ENCODE peak calls at places on chromosomes 7 and 10, in five cellular contexts. D is BJ, B is mucosa of descending colon, Q is esophagus muscularis mucosa, F is WERI-Rb-1. R is an unnamed sample.
A peak's percentile ranks its signal among the peaks of the same experiment; 100 is the strongest.

GRCh38 chr7:144835166-144835611 is 664 bp downstream of the TPK1 start:
- DNase-seq in D (no peak), B (peak; percentile 67), Q (no peak), F (peak; percentile 57), R (no peak)

GRCh38 chr7:17144313-17144712 is 154.1 kb upstream of the AHR start:
- DNase-seq in D (peak; percentile 26), B (no peak), Q (no peak), F (no peak), R (no peak)

GRCh38 chr7:91201731-91202130 is 62.5 kb upstream of the FZD1 start:
- DNase-seq in D (no peak), B (no peak), Q (no peak), F (peak; percentile 30), R (no peak)

GRCh38 chr7:115410427-115410805 is 488.5 kb downstream of the MDFIC start:
- DNase-seq in D (no peak), B (no peak), Q (no peak), F (no peak), R (no peak)

GRCh38 chr7:47888371-47889265 is 59.6 kb downstream of the PKD1L1 start:
- DNase-seq in D (no peak), B (no peak), Q (peak; percentile 86), F (no peak), R (no peak)

GRCh38 chr7:152336754-152337368 is 98.9 kb downstream of the KMT2C start:
- DNase-seq in D (no peak), B (no peak), Q (no peak), F (peak; percentile 58), R (no peak)

GRCh38 chr10:17119845-17120244 is 9.8 kb downstream of the CUBN start:
- DNase-seq in D (no peak), B (no peak), Q (no peak), F (no peak), R (no peak)

GRCh38 chr10:53013201-53013808 is 240.7 kb upstream of the MBL2 start:
- DNase-seq in D (no peak), B (no peak), Q (no peak), F (no peak), R (no peak)

GRCh38 chr10:75226656-75227055 is 9.1 kb downstream of the COMTD1 start:
- DNase-seq in D (no peak), B (no peak), Q (no peak), F (no peak), R (no peak)

GRCh38 chr10:5890519-5890878 is 456 bp downstream of the FBH1 start:
- DNase-seq in D (no peak), B (peak; percentile 63), Q (no peak), F (peak; percentile 9), R (peak; percentile 43)

GRCh38 chr7:18425227-18425626 is 70.3 kb upstream of the HDAC9 start:
- DNase-seq in D (no peak), B (no peak), Q (no peak), F (no peak), R (no peak)

GRCh38 chr10:114542373-114542772 is 115.7 kb downstream of the ABLIM1 start:
- DNase-seq in D (no peak), B (no peak), Q (no peak), F (no peak), R (no peak)

GRCh38 chr10:114545071-114545470 is 113.0 kb downstream of the ABLIM1 start:
- DNase-seq in D (no peak), B (no peak), Q (no peak), F (no peak), R (no peak)

GRCh38 chr10:114544045-114544659 is 113.9 kb downstream of the ABLIM1 start:
- DNase-seq in D (no peak), B (peak; percentile 71), Q (no peak), F (no peak), R (peak; percentile 67)

GRCh38 chr10:114541081-114541833 is 116.8 kb downstream of the ABLIM1 start:
- DNase-seq in D (peak; percentile 86), B (no peak), Q (peak; percentile 94), F (no peak), R (no peak)

DNA sequence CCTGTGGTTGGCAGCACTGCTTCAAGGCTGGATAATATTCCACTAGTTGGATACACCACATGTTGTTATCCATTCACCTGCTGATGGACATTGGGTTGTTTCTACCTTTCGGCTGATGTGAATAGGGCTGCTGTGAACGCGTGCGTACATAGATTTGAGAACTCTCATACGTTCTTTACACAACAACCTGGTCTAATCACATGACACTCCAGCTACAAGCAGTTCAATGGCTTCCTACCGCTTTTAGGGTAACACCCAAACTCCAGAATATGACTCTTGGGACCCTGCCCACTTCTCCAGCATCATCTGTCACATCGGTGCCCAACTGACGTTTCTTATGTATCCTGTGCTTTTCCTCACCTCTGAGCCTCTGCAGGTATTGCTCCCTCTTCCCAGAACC is 114.6 kb downstream of the ABLIM1 start:
- DNase-seq in D (no peak), B (no peak), Q (no peak), F (no peak), R (no peak)
- H3K4me3 ChIP-seq in D (no peak overlapping the region), B (no peak overlapping the region), Q (no peak overlapping the region), F (no peak overlapping the region), R (no peak overlapping the region)

GRCh38 chr10:13590886-13591285 is 4.1 kb downstream of the PRPF18 start:
- DNase-seq in D (no peak), B (no peak), Q (no peak), F (no peak), R (no peak)

GRCh38 chr10:13592306-13592705 is 5.5 kb downstream of the PRPF18 start:
- DNase-seq in D (no peak), B (no peak), Q (no peak), F (no peak), R (no peak)

GRCh38 chr10:13587367-13587766 is 602 bp downstream of the PRPF18 start:
- DNase-seq in D (no peak), B (peak; percentile 43), Q (no peak), F (no peak), R (peak; percentile 9)

GRCh38 chr10:13586676-13587355 is at the start of gene PRPF18:
- DNase-seq in D (peak; percentile 37), B (peak; percentile 95), Q (peak; percentile 97), F (peak; percentile 86), R (peak; percentile 96)

GRCh38 chr10:13589316-13589715 is 2.6 kb downstream of the PRPF18 start:
- DNase-seq in D (no peak), B (no peak), Q (no peak), F (no peak), R (no peak)
- TF ChIP-seq CTCF in D (peak; percentile 17), B (no peak), Q (no peak), F (no peak), R (peak; percentile 14)

GRCh38 chr7:87592300-87592699 is 8.4 kb downstream of the ABCB1 start:
- DNase-seq in D (no peak), B (no peak), Q (no peak), F (no peak), R (no peak)

GRCh38 chr7:87596136-87596535 is 4.5 kb downstream of the ABCB1 start:
- DNase-seq in D (no peak), B (no peak), Q (no peak), F (no peak), R (no peak)

GRCh38 chr7:87591211-87591610 is 9.5 kb downstream of the ABCB1 start:
- DNase-seq in D (no peak), B (no peak), Q (no peak), F (no peak), R (no peak)

GRCh38 chr7:87589631-87590030 is 11.1 kb downstream of the ABCB1 start:
- DNase-seq in D (no peak), B (no peak), Q (no peak), F (no peak), R (no peak)

DNA sequence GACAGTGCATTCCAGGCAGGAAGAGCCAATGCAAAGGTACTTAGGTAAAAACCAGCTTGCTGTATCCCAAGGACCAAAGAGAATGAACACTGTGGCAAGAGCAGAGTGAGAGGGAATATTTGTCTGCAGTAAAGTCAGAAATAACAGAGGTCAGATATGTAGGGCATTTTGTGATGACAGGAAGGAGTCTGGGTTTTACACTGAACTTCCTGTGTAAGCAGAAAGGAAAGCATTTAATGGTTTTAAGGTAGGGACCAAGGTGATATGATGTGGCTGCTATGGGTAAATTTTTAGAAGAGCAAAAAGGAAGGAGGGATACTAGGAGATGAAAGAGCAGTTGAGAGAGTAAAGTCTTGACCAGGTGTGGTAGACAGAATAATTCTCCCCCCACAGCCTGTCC is 10.1 kb downstream of the ABCB1 start:
- DNase-seq in D (no peak), B (no peak), Q (no peak), F (no peak), R (no peak)
- H3K36me3 ChIP-seq in D (no peaks in the 10 kb centered on the region), B (no peaks in the 10 kb centered on the region), Q (no peaks in the 10 kb centered on the region), F (no peaks in the 10 kb centered on the region), R (no peaks in the 10 kb centered on the region)

DNA sequence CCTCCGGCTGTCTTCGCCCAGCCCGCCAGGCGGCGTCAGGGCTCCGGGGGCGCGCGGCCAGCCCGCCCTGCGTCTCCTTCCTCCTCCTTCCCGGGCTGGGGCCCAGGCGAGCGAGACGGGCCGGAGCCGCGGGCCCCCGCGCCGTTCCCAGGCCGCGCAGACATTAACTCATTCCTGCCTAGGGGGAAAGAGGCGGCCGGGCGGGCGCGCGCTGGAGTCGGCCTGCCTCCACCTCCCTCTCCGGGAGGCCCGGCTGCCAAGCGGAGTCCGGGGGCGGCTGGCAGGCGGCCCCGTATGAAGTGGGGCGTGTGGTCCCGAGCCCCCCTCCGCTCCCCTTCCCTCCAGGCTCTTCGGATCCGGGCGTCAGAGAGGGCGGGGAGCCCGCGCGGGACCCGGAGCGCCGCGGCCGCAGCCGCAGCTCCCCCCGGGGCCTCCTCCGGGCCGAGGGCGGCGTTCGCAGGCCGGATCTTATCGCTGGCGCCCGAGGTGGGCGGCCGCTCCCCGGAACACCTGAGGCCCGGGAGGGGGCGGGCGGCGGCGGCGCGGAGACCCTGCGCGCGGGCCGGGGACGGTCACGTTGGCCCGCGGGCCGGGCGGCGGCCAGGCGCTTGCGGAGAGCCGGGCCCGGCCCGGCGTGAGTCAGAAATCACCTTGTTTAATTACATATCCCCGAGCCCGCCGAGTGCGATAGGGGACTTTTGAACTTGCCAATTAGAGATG is 43.1 kb downstream of the LDB3 start:
- DNase-seq in D (peak; percentile 42), B (peak; percentile 96), Q (peak; percentile 95), F (peak; percentile 92), R (peak; percentile 91)
- H3K4me3 ChIP-seq in D (peak overlapping the region; percentile 57), B (peak overlapping the region; percentile 70), Q (peak overlapping the region; percentile 76), F (peak overlapping the region; percentile 64), R (peak overlapping the region; percentile 69)

GRCh38 chr10:88401671-88402347 is 181.3 kb downstream of the RNLS start:
- DNase-seq in D (no peak), B (no peak), Q (no peak), F (no peak), R (no peak)
- TF ChIP-seq CTCF in D (peak; percentile 50), B (no peak), Q (peak; percentile 32), F (peak; percentile 13), R (peak; percentile 26)

DNA sequence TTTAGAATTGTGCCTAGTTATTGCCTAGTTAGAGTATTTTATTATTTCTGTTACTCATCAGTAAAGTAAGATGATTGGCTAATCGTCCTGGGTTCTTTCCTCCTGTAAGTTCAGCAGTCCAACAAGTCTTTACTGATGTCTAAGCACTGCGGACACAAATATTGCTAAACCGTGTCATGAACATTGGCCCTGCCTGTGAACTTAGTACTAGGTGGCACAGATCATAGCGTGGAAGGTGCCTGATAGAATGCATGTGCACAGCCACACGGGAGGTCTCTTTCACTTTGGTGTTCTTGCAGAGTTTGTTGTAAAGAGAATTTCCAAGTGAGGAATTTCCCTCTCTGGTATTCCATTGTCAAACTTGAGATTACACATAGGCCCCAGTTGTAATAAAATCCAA is 38.0 kb downstream of the RBM33 start:
- DNase-seq in D (no peak), B (no peak), Q (no peak), F (no peak), R (no peak)
- H3K36me3 ChIP-seq in D (peaks cover 5% of the 10 kb centered on the region), B (peaks cover 7% of the 10 kb centered on the region), Q (peaks cover 67% of the 10 kb centered on the region), F (peaks cover 39% of the 10 kb centered on the region), R (peaks cover 2% of the 10 kb centered on the region)